ENCODE peak calls at places on chromosomes 11 and 22, in six cellular contexts. V is K562, L is body of pancreas, N is breast epithelium, O is IMR-90, W is right lobe of liver. Y is an unnamed sample. For H3K27me3, the result is how much of the 10 kb centered on the place peaks cover.

GRCh38 chr11:17978553-17979287 is 34.1 kb downstream of the SERGEF start:
- DNase-seq in O (peak), N (no peak), V (peak), L (peak), W (peak), Y (peak)

GRCh38 chr11:118820412-118821357 is 29.7 kb upstream of the DDX6 start:
- DNase-seq in O (no peak), W (peak), N (peak), L (peak), V (no peak), Y (peak)

GRCh38 chr11:57646756-57647303 is 2.9 kb downstream of the YPEL4 start:
- DNase-seq in L (no peak), W (no peak), V (no peak), O (no peak), N (no peak), Y (no peak)

GRCh38 chr11:94732617-94733292 is 35.4 kb upstream of the AMOTL1 start:
- DNase-seq in V (no peak), W (no peak), O (peak), N (no peak), L (no peak), Y (peak)

GRCh38 chr11:12126352-12127019 is 16.1 kb downstream of the MICAL2 start:
- DNase-seq in W (no peak), V (peak), L (no peak), O (peak), N (no peak), Y (no peak)

GRCh38 chr11:6735306-6735705 is 36.5 kb downstream of the OR2AG2 start:
- DNase-seq in V (no peak), L (no peak), O (no peak), W (no peak), N (no peak), Y (no peak)

GRCh38 chr11:114612686-114613085 is 17.1 kb upstream of the NXPE4 start:
- DNase-seq in L (no peak), O (no peak), W (no peak), V (no peak), N (no peak), Y (no peak)

GRCh38 chr22:30575011-30575671 is 676 bp upstream of the GAL3ST1 start:
- DNase-seq in V (no peak), O (peak), W (no peak), L (peak), N (peak), Y (peak)

GRCh38 chr11:82858556-82859091 is 41.6 kb downstream of the PRCP start:
- DNase-seq in N (no peak), L (no peak), O (peak), W (no peak), V (no peak), Y (no peak)

GRCh38 chr11:128535468-128536457 is 51.6 kb downstream of the ETS1 start:
- DNase-seq in V (no peak), L (no peak), W (no peak), N (no peak), O (no peak), Y (no peak)

GRCh38 chr11:70252844-70253243 is 17.6 kb upstream of the PPFIA1 start:
- DNase-seq in V (no peak), W (no peak), L (no peak), O (no peak), N (no peak), Y (no peak)

GRCh38 chr11:14356342-14356741 is 2.6 kb downstream of the RRAS2 start:
- DNase-seq in N (no peak), W (no peak), L (no peak), V (no peak), O (no peak), Y (no peak)

GRCh38 chr11:14359573-14360031 is 619 bp upstream of the RRAS2 start:
- DNase-seq in O (peak), W (no peak), V (no peak), L (no peak), N (no peak), Y (no peak)

GRCh38 chr11:14357843-14358728 is 897 bp downstream of the RRAS2 start:
- DNase-seq in W (peak), L (peak), O (peak), N (peak), V (peak), Y (peak)

GRCh38 chr11:14360976-14361375 is 2.0 kb upstream of the RRAS2 start:
- DNase-seq in V (no peak), N (no peak), L (no peak), W (no peak), O (no peak), Y (no peak)

DNA sequence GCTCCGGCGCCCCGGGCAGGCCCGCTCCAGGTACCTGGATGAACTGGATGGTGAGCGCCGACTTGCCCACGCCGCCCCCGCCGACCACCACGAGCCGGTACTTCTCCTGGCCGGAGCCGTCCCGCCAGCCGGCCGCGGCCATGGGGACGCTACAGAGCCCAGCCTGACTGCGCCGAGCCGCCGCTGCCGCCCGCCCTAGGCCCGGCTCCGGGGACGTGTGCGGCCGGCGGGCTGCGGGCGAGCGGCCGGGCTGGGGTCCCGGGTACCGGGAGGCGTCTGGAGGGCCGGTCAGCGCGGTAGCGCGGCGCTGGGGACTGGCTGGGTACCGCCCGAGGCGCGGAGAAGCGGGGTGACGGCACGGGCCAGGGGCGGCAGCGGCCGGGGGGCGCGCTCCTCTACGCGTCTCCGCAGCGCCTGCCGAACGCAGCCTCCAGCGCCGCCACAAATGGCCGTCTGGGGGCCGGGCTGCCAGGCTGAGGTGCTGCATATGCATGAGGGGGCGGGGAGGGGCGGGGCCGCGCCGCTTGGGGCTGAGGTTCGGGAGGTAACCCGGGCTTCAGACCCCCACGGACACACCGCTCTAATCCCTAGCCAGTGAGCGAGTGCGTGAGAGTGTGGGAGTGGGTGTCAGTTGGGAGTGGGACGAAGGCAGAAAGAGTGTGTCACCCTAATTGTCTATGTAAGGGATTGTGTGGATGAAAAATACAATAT is at the start of gene RRAS2:
- DNase-seq in W (peak), N (peak), V (peak), L (peak), O (peak), Y (peak)
- TF ChIP-seq POLR2A in W (peak), N (no peak), V (peak), L (peak), O (peak), Y (peak)

GRCh38 chr22:26194313-26194712 is 25.1 kb downstream of the SEZ6L start:
- DNase-seq in L (no peak), N (no peak), W (no peak), V (no peak), O (no peak), Y (no peak)

GRCh38 chr22:26194877-26195276 is 25.6 kb downstream of the SEZ6L start:
- DNase-seq in V (no peak), W (no peak), N (no peak), L (no peak), O (no peak), Y (no peak)

GRCh38 chr22:26199665-26200064 is 30.4 kb downstream of the SEZ6L start:
- DNase-seq in L (no peak), V (no peak), O (no peak), N (no peak), W (no peak), Y (no peak)

GRCh38 chr22:26196657-26197056 is 27.4 kb downstream of the SEZ6L start:
- DNase-seq in L (no peak), V (no peak), O (no peak), N (no peak), W (no peak), Y (no peak)

GRCh38 chr22:26197427-26197826 is 28.2 kb downstream of the SEZ6L start:
- DNase-seq in O (no peak), W (no peak), N (no peak), L (no peak), V (no peak), Y (no peak)
- H3K27me3 ChIP-seq in O (under half), W (under half), N (under half), L (under half), V (under half), Y (under half)

GRCh38 chr22:39177456-39177775 is 24.9 kb upstream of the CBX7 start:
- DNase-seq in N (peak), W (no peak), L (no peak), O (no peak), V (no peak), Y (no peak)
- TF ChIP-seq POLR2A in N (no peak), W (no peak), L (no peak), O (no peak), V (no peak), Y (no peak)

GRCh38 chr11:66345316-66345649 is 379 bp upstream of the BRMS1 start:
- DNase-seq in O (no peak), N (no peak), V (no peak), L (no peak), W (no peak), Y (no peak)
- H3K27me3 ChIP-seq in O (under half), N (under half), V (under half), L (under half), W (under half), Y (under half)

GRCh38 chr11:46237248-46238077 is 40.0 kb upstream of the CREB3L1 start:
- DNase-seq in O (peak), V (peak), W (peak), L (no peak), N (no peak), Y (peak)
- TF ChIP-seq POLR2A in O (no peak), V (peak), W (no peak), L (no peak), N (no peak), Y (peak)

Y was measured in adrenal gland.